ENCODE peak calls at places on chromosome 21, in six cellular contexts. Y is prostate gland, I is heart left ventricle, Q is adrenal gland, G is sigmoid colon, J is esophagus muscularis mucosa. H is an unnamed sample.

GRCh38 chr21:37642493-37642892 is 273.8 kb downstream of the KCNJ6 start:
- DNase-seq in Y (peak), I (no peak), Q (peak), G (no peak), J (peak), H (no peak)

GRCh38 chr21:17901458-17902092 is 82.4 kb upstream of the C21orf91 start:
- DNase-seq in Y (no peak), I (no peak), Q (no peak), G (no peak), J (no peak), H (no peak)

GRCh38 chr21:29196021-29196663 is 65.7 kb downstream of the MAP3K7CL start:
- DNase-seq in Y (no peak), I (no peak), Q (peak), G (peak), J (no peak), H (no peak)

GRCh38 chr21:25039461-25040380 is 567.6 kb downstream of the MRPL39 start:
- DNase-seq in Y (no peak), I (no peak), Q (no peak), G (no peak), J (no peak), H (no peak)

GRCh38 chr21:27802816-27803475 is 836.1 kb upstream of the ADAMTS5 start:
- DNase-seq in Y (peak), I (no peak), Q (peak), G (no peak), J (no peak), H (no peak)

GRCh38 chr21:25670726-25671125 is 31.7 kb downstream of the JAM2 start:
- DNase-seq in Y (no peak), I (no peak), Q (no peak), G (no peak), J (no peak), H (no peak)

GRCh38 chr21:19490481-19490880 is 1086.9 kb upstream of the TMPRSS15 start:
- DNase-seq in Y (no peak), I (no peak), Q (no peak), G (no peak), J (no peak), H (no peak)

GRCh38 chr21:29323189-29323588 is 24.5 kb downstream of the BACH1 start:
- DNase-seq in Y (no peak), I (no peak), Q (no peak), G (no peak), J (no peak), H (no peak)

GRCh38 chr21:36866419-36866818 is 100.0 kb downstream of the HLCS start:
- DNase-seq in Y (no peak), I (no peak), Q (no peak), G (no peak), J (peak), H (no peak)

GRCh38 chr21:27425172-27425571 is 458.3 kb upstream of the ADAMTS5 start:
- DNase-seq in Y (no peak), I (no peak), Q (no peak), G (no peak), J (no peak), H (no peak)

GRCh38 chr21:46145159-46145839 is 10.1 kb downstream of the FTCD start:
- DNase-seq in Y (no peak), I (peak), Q (no peak), G (peak), J (no peak), H (peak)

GRCh38 chr21:23811802-23812201 is 1795.5 kb downstream of the MRPL39 start:
- DNase-seq in Y (no peak), I (no peak), Q (no peak), G (no peak), J (no peak), H (no peak)

GRCh38 chr21:39633043-39633442 is 20.3 kb downstream of the B3GALT5 start:
- DNase-seq in Y (no peak), I (no peak), Q (no peak), G (no peak), J (peak), H (no peak)

GRCh38 chr21:38623552-38623951 is 125.3 kb upstream of the ERG start:
- DNase-seq in Y (no peak), I (no peak), Q (no peak), G (no peak), J (peak), H (no peak)

GRCh38 chr21:19510653-19511052 is 1107.1 kb upstream of the TMPRSS15 start:
- DNase-seq in Y (no peak), I (no peak), Q (no peak), G (no peak), J (no peak), H (no peak)

GRCh38 chr21:35401476-35401875 is 352.4 kb upstream of the RUNX1 start:
- DNase-seq in Y (no peak), I (no peak), Q (no peak), G (no peak), J (no peak), H (no peak)

GRCh38 chr21:37257526-37257966 is 9.6 kb downstream of the VPS26C start:
- DNase-seq in Y (peak), I (no peak), Q (peak), G (no peak), J (peak), H (peak)

GRCh38 chr21:24045775-24046215 is 1561.5 kb downstream of the MRPL39 start:
- DNase-seq in Y (peak), I (peak), Q (peak), G (peak), J (no peak), H (peak)

GRCh38 chr21:25872271-25872670 is 137.5 kb downstream of the GABPA start:
- DNase-seq in Y (no peak), I (no peak), Q (no peak), G (no peak), J (no peak), H (no peak)

GRCh38 chr21:36288651-36289243 is 31.2 kb upstream of the MORC3 start:
- DNase-seq in Y (no peak), I (no peak), Q (no peak), G (no peak), J (no peak), H (no peak)

GRCh38 chr21:29144736-29145353 is 14.4 kb downstream of the MAP3K7CL start:
- DNase-seq in Y (no peak), I (no peak), Q (no peak), G (no peak), J (no peak), H (no peak)

GRCh38 chr21:45981641-45982255 is at the start of gene COL6A1:
- DNase-seq in Y (peak), I (peak), Q (peak), G (peak), J (no peak), H (peak)

GRCh38 chr21:34813266-34813886 is 144.6 kb downstream of the CLIC6 start:
- DNase-seq in Y (peak), I (no peak), Q (no peak), G (no peak), J (no peak), H (no peak)

GRCh38 chr21:46191686-46192575 is 7.7 kb upstream of the SPATC1L start:
- DNase-seq in Y (no peak), I (peak), Q (no peak), G (peak), J (no peak), H (no peak)

GRCh38 chr21:46498335-46499050 is 39.8 kb downstream of the DIP2A start:
- DNase-seq in Y (no peak), I (no peak), Q (no peak), G (no peak), J (no peak), H (peak)

GRCh38 chr21:19458295-19458694 is 1054.7 kb upstream of the TMPRSS15 start:
- DNase-seq in Y (no peak), I (no peak), Q (no peak), G (no peak), J (no peak), H (no peak)

GRCh38 chr21:29091032-29091431 is 17.6 kb upstream of the CCT8 start:
- DNase-seq in Y (no peak), I (no peak), Q (no peak), G (no peak), J (no peak), H (no peak)

GRCh38 chr21:46325073-46325912 is 1.3 kb downstream of the PCNT start:
- DNase-seq in Y (peak), I (peak), Q (peak), G (peak), J (no peak), H (peak)

GRCh38 chr21:28142692-28143091 is 850.0 kb downstream of the LTN1 start:
- DNase-seq in Y (no peak), I (no peak), Q (no peak), G (no peak), J (no peak), H (no peak)

GRCh38 chr21:37896788-37897187 is 19.5 kb downstream of the KCNJ6 start:
- DNase-seq in Y (no peak), I (no peak), Q (no peak), G (no peak), J (no peak), H (no peak)

GRCh38 chr21:29547998-29548397 is 249.3 kb downstream of the BACH1 start:
- DNase-seq in Y (no peak), I (no peak), Q (no peak), G (no peak), J (no peak), H (no peak)

GRCh38 chr21:36513430-36513829 is 33.5 kb upstream of the CLDN14 start:
- DNase-seq in Y (no peak), I (no peak), Q (no peak), G (no peak), J (no peak), H (no peak)

GRCh38 chr21:36909423-36909822 is 57.0 kb downstream of the HLCS start:
- DNase-seq in Y (no peak), I (no peak), Q (no peak), G (no peak), J (no peak), H (no peak)

GRCh38 chr21:34594566-34595234 is 20.2 kb downstream of the RCAN1 start:
- DNase-seq in Y (no peak), I (no peak), Q (no peak), G (no peak), J (peak), H (no peak)

GRCh38 chr21:28220670-28221069 is 772.0 kb downstream of the LTN1 start:
- DNase-seq in Y (no peak), I (no peak), Q (no peak), G (no peak), J (no peak), H (no peak)

GRCh38 chr21:34883501-34884271 is 165.4 kb downstream of the RUNX1 start:
- DNase-seq in Y (no peak), I (no peak), Q (no peak), G (no peak), J (peak), H (no peak)

GRCh38 chr21:45985471-45986315 is 4.1 kb downstream of the COL6A1 start:
- DNase-seq in Y (no peak), I (peak), Q (no peak), G (peak), J (no peak), H (peak)

GRCh38 chr21:45874716-45875415 is 106.7 kb upstream of the COL6A1 start:
- DNase-seq in Y (no peak), I (no peak), Q (peak), G (peak), J (no peak), H (peak)

GRCh38 chr21:36725793-36726386 is 27.0 kb downstream of the SIM2 start:
- DNase-seq in Y (no peak), I (no peak), Q (no peak), G (peak), J (no peak), H (peak)

GRCh38 chr21:35579520-35580293 is 480.6 kb downstream of the SETD4 start:
- DNase-seq in Y (no peak), I (no peak), Q (no peak), G (no peak), J (no peak), H (no peak)

GRCh38 chr21:15729674-15730483 is at the start of gene USP25:
- DNase-seq in Y (peak), I (peak), Q (peak), G (peak), J (peak), H (peak)
- TF ChIP-seq CTCF in Y (no peak), I (no peak), Q (no peak), G (no peak), J (peak), H (no peak)

GRCh38 chr21:8992731-8993174 is 1528.6 kb upstream of the TPTE start:
- DNase-seq in Y (no peak), I (no peak), Q (no peak), G (peak), J (peak), H (no peak)
- TF ChIP-seq POLR2A in Y (no peak), I (no peak), Q (no peak), G (no peak), J (no peak), H (no peak)

GRCh38 chr21:21101911-21102310 is 103.7 kb downstream of the NCAM2 start:
- DNase-seq in Y (peak), I (no peak), Q (peak), G (no peak), J (no peak), H (no peak)
- TF ChIP-seq CTCF in Y (peak), I (peak), Q (peak), G (no peak), J (no peak), H (no peak)

DNA sequence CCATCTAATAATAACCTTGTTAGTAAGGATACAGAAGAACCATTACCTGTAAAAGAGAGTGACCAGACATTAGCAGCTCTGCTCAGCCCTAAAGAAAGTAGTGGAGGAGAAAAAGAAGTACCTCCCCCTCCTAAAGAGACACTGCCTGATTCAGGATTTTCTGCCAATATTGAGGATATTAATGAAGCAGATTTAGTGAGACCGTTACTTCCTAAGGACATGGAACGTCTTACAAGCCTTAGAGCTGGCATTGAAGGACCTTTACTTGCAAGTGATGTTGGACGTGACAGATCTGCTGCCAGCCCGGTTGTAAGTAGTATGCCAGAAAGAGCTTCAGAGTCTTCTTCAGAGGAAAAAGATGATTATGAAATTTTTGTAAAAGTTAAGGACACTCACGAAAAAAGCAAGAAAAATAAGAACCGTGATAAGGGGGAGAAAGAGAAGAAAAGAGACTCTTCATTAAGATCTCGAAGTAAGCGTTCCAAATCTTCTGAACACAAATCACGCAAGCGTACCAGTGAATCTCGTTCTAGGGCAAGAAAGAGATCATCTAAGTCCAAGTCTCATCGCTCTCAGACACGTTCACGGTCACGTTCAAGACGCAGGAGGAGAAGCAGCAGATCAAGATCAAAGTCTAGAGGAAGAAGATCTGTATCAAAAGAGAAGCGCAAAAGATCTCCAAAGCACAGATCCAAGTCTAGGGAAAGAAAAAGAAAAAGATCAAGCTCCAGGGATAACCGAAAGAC is 11.6 kb downstream of the SON start:
- DNase-seq in Y (no peak), I (no peak), Q (no peak), G (no peak), J (no peak), H (no peak)
- TF ChIP-seq POLR2A in Y (no peak), I (no peak), Q (no peak), G (no peak), J (no peak), H (no peak)

GRCh38 chr21:44762221-44763049 is 39.2 kb downstream of the UBE2G2 start:
- DNase-seq in Y (no peak), I (peak), Q (no peak), G (no peak), J (no peak), H (peak)
- TF ChIP-seq CTCF in Y (no peak), I (no peak), Q (no peak), G (no peak), J (no peak), H (no peak)

DNA sequence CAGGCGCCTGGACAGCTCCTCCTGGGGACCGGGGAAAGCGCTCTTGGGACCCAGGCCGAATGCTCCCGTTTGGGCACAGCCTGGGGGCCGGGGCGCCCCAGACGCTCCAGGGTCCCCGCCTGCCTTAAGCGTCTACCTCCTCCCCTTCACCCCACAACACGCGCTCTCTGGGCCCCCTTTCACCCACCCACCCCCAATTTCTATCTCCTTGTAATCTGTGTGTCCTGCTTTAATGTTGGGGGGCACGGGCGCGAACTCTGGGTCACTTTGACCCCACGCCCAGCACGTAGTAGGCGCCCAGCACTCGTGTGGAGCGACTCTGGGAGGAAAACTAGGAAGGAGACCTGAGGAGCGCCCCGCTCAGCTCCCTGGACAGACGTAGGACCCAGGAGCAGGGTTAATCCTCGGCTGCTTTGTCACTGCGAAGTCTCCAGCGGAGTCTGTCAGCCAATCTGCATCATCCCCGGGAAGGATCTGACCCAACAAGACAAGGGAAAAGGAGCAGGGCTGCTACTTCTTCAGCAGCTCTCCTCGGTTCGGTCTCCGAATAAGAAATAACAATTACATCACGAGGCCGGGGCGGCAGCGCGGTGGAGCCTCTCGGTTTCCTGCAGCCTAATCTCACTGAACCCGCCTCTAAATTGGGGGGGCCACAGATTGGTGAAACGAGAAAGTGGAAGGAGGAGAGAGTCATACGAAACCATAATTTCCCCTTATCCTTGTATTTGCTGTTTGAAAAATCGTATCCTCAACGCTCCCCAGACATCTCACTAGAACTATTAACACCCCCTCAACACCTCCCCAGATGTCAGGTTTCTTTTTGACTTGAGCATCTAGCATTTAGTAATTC is 806 bp upstream of the NRIP1 start:
- DNase-seq in Y (peak), I (peak), Q (peak), G (peak), J (peak), H (peak)
- TF ChIP-seq POLR2A in Y (peak), I (no peak), Q (peak), G (peak), J (peak), H (peak)

DNA sequence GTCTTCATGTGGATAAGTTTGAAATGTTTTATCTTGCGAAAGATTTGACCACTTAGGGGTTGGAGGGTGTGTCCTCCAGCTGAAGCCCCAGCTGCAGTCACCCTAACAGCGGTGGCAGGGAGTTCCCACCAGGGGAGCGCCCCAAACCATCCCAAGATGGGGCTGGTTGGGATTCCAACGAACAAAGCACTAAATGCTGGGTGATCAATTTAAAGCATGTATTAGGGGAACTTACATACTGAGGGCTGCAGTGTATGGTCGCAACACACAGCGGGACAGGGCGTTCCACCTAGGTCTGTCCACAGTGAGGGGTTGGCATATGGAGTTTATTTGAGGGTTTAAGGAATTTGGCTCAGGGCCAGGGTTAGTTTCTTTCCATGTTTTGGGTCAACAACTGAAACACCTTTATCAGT is 26.3 kb downstream of the SLC37A1 start:
- DNase-seq in Y (no peak), I (peak), Q (no peak), G (peak), J (no peak), H (no peak)
- TF ChIP-seq CTCF in Y (no peak), I (no peak), Q (no peak), G (no peak), J (no peak), H (no peak)

GRCh38 chr21:42496120-42496838 is at the start of gene RSPH1:
- DNase-seq in Y (peak), I (peak), Q (peak), G (peak), J (peak), H (peak)
- TF ChIP-seq POLR2A in Y (peak), I (peak), Q (peak), G (peak), J (peak), H (no peak)

GRCh38 chr21:31659286-31660133 is at the start of gene SOD1:
- DNase-seq in Y (peak), I (peak), Q (peak), G (peak), J (peak), H (peak)
- TF ChIP-seq CTCF in Y (peak), I (peak), Q (no peak), G (peak), J (peak), H (peak)

H was measured in spleen.